ENCODE peak calls at places on chromosome 11, in four cellular contexts. C, P, G and N are unnamed samples.

GRCh38 chr11:13963169-13963948 is 836 bp downstream of the SPON1 start:
- DNase-seq in C (peak), G (peak), P (no peak), N (no peak)

GRCh38 chr11:69609351-69609750 is 31.6 kb upstream of the CCND1 start:
- DNase-seq in P (no peak), G (no peak), C (no peak), N (no peak)

GRCh38 chr11:134579709-134580634 is 167.9 kb upstream of the B3GAT1 start:
- DNase-seq in G (no peak), C (no peak), P (no peak), N (no peak)

GRCh38 chr11:103111400-103111799 is 2.2 kb downstream of the DYNC2H1 start:
- DNase-seq in P (no peak), C (no peak), G (no peak), N (no peak)

GRCh38 chr11:23164022-23164421 is 303.7 kb upstream of the CCDC179 start:
- DNase-seq in C (no peak), G (no peak), P (no peak), N (no peak)

GRCh38 chr11:12275818-12276217 is 101.6 kb upstream of the PARVA start:
- DNase-seq in C (no peak), G (no peak), P (no peak), N (no peak)

GRCh38 chr11:1762537-1763302 is 1.0 kb downstream of the CTSD start:
- DNase-seq in C (no peak), G (peak), P (no peak), N (peak)

GRCh38 chr11:91946397-91947090 is 278.1 kb upstream of the FAT3 start:
- DNase-seq in G (no peak), C (no peak), P (no peak), N (no peak)

GRCh38 chr11:70130636-70131035 is 52.5 kb downstream of the ANO1 start:
- DNase-seq in G (no peak), C (no peak), P (no peak), N (no peak)

GRCh38 chr11:14075118-14075601 is 112.6 kb downstream of the SPON1 start:
- DNase-seq in P (no peak), G (no peak), C (peak), N (no peak)

GRCh38 chr11:13375798-13376197 is 87.2 kb downstream of the BTBD10 start:
- DNase-seq in G (no peak), C (no peak), P (no peak), N (no peak)

GRCh38 chr11:71097506-71098240 is 154.7 kb downstream of the SHANK2 start:
- DNase-seq in C (no peak), P (no peak), G (no peak), N (no peak)

GRCh38 chr11:70399681-70400112 is 1.4 kb downstream of the CTTN start:
- DNase-seq in G (peak), P (no peak), C (peak), N (peak)

GRCh38 chr11:69841859-69842698 is 22.9 kb upstream of the FGF3 start:
- DNase-seq in P (no peak), C (no peak), G (no peak), N (no peak)

GRCh38 chr11:46075168-46075567 is 46.1 kb downstream of the PHF21A start:
- DNase-seq in C (no peak), P (no peak), G (no peak), N (peak)

GRCh38 chr11:2800655-2801531 is 84.7 kb downstream of the CDKN1C start:
- DNase-seq in G (no peak), C (no peak), P (no peak), N (no peak)

GRCh38 chr11:96217206-96217605 is 125.8 kb downstream of the MAML2 start:
- DNase-seq in P (no peak), G (no peak), C (no peak), N (no peak)

GRCh38 chr11:66322732-66323427 is 6.0 kb upstream of the CD248 start:
- DNase-seq in P (no peak), C (no peak), G (peak), N (no peak)

GRCh38 chr11:121630041-121630440 is 177.3 kb upstream of the SORL1-AS1 start:
- DNase-seq in P (no peak), G (no peak), C (no peak), N (peak)

GRCh38 chr11:11391796-11392195 is 38.7 kb upstream of the CSNK2A3 start:
- DNase-seq in P (no peak), C (no peak), G (no peak), N (peak)

GRCh38 chr11:27460571-27460970 is 12.0 kb downstream of the LGR4 start:
- DNase-seq in P (no peak), C (no peak), G (no peak), N (no peak)

GRCh38 chr11:84922836-84923235 is 704.3 kb downstream of the DLG2 start:
- DNase-seq in P (no peak), C (no peak), G (peak), N (no peak)

GRCh38 chr11:67484847-67485311 is 2.1 kb downstream of the AIP start:
- DNase-seq in G (no peak), C (no peak), P (no peak), N (no peak)

GRCh38 chr11:114892381-114893197 is 214.3 kb downstream of the NXPE2 start:
- DNase-seq in P (peak), G (no peak), C (peak), N (peak)

GRCh38 chr11:120172054-120172881 is 34.4 kb upstream of the TRIM29 start:
- DNase-seq in P (peak), C (peak), G (peak), N (peak)

GRCh38 chr11:70510571-70510970 is 112.2 kb downstream of the CTTN start:
- DNase-seq in G (peak), C (no peak), P (no peak), N (no peak)

GRCh38 chr11:115503886-115504278 is 333 bp downstream of the CADM1 start:
- DNase-seq in C (no peak), P (no peak), G (no peak), N (no peak)

GRCh38 chr11:46238078-46238966 is 39.1 kb upstream of the CREB3L1 start:
- DNase-seq in P (no peak), G (peak), C (peak), N (peak)

GRCh38 chr11:134516529-134516928 is 104.5 kb upstream of the B3GAT1 start:
- DNase-seq in P (no peak), C (no peak), G (no peak), N (no peak)

GRCh38 chr11:2825886-2826678 is 59.5 kb downstream of the CDKN1C start:
- DNase-seq in C (peak), P (no peak), G (peak), N (peak)

GRCh38 chr11:134947556-134947955 is 535.5 kb upstream of the B3GAT1 start:
- DNase-seq in G (no peak), P (no peak), C (no peak), N (no peak)

GRCh38 chr11:46918778-46919513 is 596 bp upstream of the LRP4 start:
- DNase-seq in C (no peak), G (no peak), P (no peak), N (no peak)